ENCODE peak calls at places on chromosomes 6 and 20, in nine cellular contexts. O is HFF-Myc; F is choroid plexus epithelial cell; R is heart left ventricle; S is activated CD8-positive, alpha-beta T cell treated with anti-CD3 and anti-CD28 coated beads for 36 hours; A is GM13976; Y is neural progenitor cell; N is activated B cell treated with CpG ODN at 0.5 μM for 24 hours; E is fibroblast of lung. G is an unnamed sample.
A peak's percentile ranks its signal among the peaks of the same experiment; 100 is the strongest.

GRCh38 chr20:9342651-9343050 is 171.7 kb upstream of the LAMP5 start:
- DNase-seq in O (no peak), F (no peak), R (no peak), S (no peak), A (no peak), Y (no peak), N (no peak), E (no peak), G (no peak)

GRCh38 chr20:2754426-2754825 is 46.0 kb downstream of the CPXM1 start:
- DNase-seq in O (no peak), F (no peak), R (no peak), S (no peak), A (no peak), Y (no peak), N (no peak), E (no peak), G (no peak)

GRCh38 chr6:144471986-144472385 is 186.9 kb downstream of the UTRN start:
- DNase-seq in O (no peak), F (peak; percentile 25), R (no peak), S (no peak), A (no peak), Y (no peak), N (no peak), E (peak; percentile 62), G (no peak)

GRCh38 chr20:34475979-34476736 is 40.1 kb upstream of the DYNLRB1 start:
- DNase-seq in O (no peak), F (peak; percentile 36), R (peak; percentile 57), S (peak; percentile 54), A (peak; percentile 52), Y (peak; percentile 8), N (peak; percentile 45), E (peak; percentile 44), G (peak; percentile 49)

GRCh38 chr20:5766085-5766764 is 16.0 kb downstream of the SHLD1 start:
- DNase-seq in O (no peak), F (no peak), R (no peak), S (no peak), A (no peak), Y (no peak), N (no peak), E (no peak), G (no peak)

GRCh38 chr6:167005350-167006159 is 6.4 kb downstream of the CEP43 start:
- DNase-seq in O (no peak), F (no peak), R (peak; percentile 58), S (no peak), A (no peak), Y (no peak), N (no peak), E (peak; percentile 10), G (no peak)

GRCh38 chr6:2213082-2213481 is 32.3 kb downstream of the GMDS start:
- DNase-seq in O (no peak), F (no peak), R (no peak), S (no peak), A (no peak), Y (no peak), N (no peak), E (no peak), G (no peak)

GRCh38 chr6:26065952-26066380 is 21.3 kb upstream of the HFE start:
- DNase-seq in O (peak; percentile 52), F (peak; percentile 91), R (peak; percentile 50), S (peak; percentile 73), A (peak; percentile 75), Y (peak; percentile 78), N (no peak), E (peak; percentile 68), G (no peak)

DNA sequence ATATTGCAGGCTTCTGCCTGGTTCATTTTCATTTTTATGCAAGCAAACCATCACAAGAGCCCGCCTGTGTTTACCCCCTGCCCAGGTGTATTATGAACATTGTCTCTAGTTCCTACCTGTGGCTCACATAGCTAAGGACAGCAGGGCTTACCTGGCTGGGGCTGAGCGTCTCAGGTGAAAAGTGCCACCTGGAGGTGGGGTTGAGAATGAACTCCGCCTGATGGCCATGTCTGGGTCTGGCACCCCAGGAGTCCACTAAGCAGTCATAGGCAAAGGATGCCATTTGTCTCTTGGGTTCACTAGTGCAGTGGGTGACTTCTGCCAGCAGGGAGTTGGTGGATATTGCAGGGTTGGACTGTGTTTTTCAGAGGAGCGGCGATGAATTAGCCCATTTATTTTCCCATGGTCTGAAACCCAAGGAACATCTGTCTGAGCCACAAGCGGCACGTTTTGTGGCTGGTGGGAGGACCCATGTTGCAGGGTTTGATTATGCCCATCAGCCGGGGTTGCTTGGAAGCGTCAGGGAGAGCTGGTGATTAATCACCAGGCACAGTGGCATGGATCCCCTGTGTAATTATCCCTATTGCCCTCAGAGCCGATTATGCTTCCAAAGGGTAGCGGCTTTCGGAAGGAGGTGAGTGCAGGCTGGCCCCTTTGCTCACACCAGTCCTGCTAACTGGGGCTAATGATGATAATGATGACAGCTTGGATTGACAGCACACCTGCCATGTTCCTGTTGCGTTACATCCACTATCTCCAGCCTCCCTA is 92.2 kb downstream of the CDH26 start:
- DNase-seq in O (no peak), F (no peak), R (no peak), S (peak; percentile 22), A (no peak), Y (no peak), N (no peak), E (no peak), G (no peak)
- TF ChIP-seq CTCF in O (peak; percentile 16), F (no peak), R (no peak), S (no peak), A (no peak), Y (peak; percentile 41), N (no peak), E (no peak), G (no peak)

DNA sequence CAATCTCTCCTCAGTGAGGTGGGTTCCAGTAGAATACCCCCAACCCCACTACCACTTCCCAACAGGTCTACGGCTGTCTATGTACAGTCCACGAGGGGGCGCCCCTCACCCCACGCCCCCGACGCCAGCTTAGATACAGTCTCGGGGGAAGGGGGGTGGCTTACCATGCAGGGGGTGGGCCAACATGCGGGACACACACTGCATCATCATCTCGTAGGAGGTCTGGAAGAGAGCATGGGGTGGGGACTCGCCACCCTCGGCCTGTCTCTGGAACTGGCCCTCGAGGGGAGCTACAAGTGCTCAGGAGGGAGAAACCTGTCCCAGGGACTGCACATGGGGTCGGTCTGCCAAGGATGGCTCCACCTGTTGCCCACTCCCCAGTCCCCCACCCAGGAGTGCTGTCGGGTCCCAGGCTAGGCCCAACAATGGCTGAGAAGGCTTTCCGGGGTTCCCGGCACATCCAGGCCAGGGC is 8.5 kb downstream of the MTCH1 start:
- DNase-seq in O (no peak), F (peak; percentile 28), R (no peak), S (no peak), A (peak; percentile 76), Y (peak; percentile 52), N (no peak), E (no peak), G (no peak)
- TF ChIP-seq CTCF in O (peak; percentile 48), F (peak; percentile 61), R (peak; percentile 55), S (no peak), A (peak; percentile 31), Y (peak; percentile 63), N (no peak), E (peak; percentile 25), G (no peak)

GRCh38 chr6:154397491-154398195 is 41.0 kb upstream of the IPCEF1 start:
- DNase-seq in O (no peak), F (no peak), R (no peak), S (no peak), A (no peak), Y (no peak), N (no peak), E (no peak), G (no peak)

GRCh38 chr6:154399097-154399496 is 42.5 kb upstream of the IPCEF1 start:
- DNase-seq in O (no peak), F (peak; percentile 46), R (no peak), S (no peak), A (no peak), Y (no peak), N (no peak), E (peak; percentile 84), G (no peak)

GRCh38 chr6:154392561-154392960 is 36.0 kb upstream of the IPCEF1 start:
- DNase-seq in O (no peak), F (no peak), R (no peak), S (no peak), A (no peak), Y (no peak), N (no peak), E (no peak), G (no peak)

GRCh38 chr6:154395878-154396277 is 39.3 kb upstream of the IPCEF1 start:
- DNase-seq in O (no peak), F (no peak), R (no peak), S (no peak), A (no peak), Y (no peak), N (no peak), E (no peak), G (no peak)

GRCh38 chr6:154394571-154394970 is 38.0 kb upstream of the IPCEF1 start:
- DNase-seq in O (no peak), F (no peak), R (no peak), S (no peak), A (no peak), Y (no peak), N (no peak), E (no peak), G (no peak)
- TF ChIP-seq CTCF in O (no peak), F (no peak), R (no peak), S (no peak), A (no peak), Y (no peak), N (no peak), E (no peak), G (no peak)

GRCh38 chr6:11770546-11771466 is 7.8 kb downstream of the ADTRP start:
- DNase-seq in O (peak; percentile 95), F (peak; percentile 98), R (peak; percentile 89), S (no peak), A (peak; percentile 50), Y (peak; percentile 16), N (no peak), E (peak; percentile 100), G (peak; percentile 96)

GRCh38 chr6:11773013-11773412 is 5.6 kb downstream of the ADTRP start:
- DNase-seq in O (no peak), F (no peak), R (no peak), S (no peak), A (no peak), Y (no peak), N (no peak), E (no peak), G (no peak)

GRCh38 chr6:11771473-11772048 is 7.0 kb downstream of the ADTRP start:
- DNase-seq in O (no peak), F (peak; percentile 47), R (no peak), S (no peak), A (no peak), Y (no peak), N (no peak), E (peak; percentile 30), G (no peak)

GRCh38 chr6:11773581-11773980 is 5.0 kb downstream of the ADTRP start:
- DNase-seq in O (no peak), F (no peak), R (no peak), S (no peak), A (no peak), Y (no peak), N (no peak), E (no peak), G (no peak)

DNA sequence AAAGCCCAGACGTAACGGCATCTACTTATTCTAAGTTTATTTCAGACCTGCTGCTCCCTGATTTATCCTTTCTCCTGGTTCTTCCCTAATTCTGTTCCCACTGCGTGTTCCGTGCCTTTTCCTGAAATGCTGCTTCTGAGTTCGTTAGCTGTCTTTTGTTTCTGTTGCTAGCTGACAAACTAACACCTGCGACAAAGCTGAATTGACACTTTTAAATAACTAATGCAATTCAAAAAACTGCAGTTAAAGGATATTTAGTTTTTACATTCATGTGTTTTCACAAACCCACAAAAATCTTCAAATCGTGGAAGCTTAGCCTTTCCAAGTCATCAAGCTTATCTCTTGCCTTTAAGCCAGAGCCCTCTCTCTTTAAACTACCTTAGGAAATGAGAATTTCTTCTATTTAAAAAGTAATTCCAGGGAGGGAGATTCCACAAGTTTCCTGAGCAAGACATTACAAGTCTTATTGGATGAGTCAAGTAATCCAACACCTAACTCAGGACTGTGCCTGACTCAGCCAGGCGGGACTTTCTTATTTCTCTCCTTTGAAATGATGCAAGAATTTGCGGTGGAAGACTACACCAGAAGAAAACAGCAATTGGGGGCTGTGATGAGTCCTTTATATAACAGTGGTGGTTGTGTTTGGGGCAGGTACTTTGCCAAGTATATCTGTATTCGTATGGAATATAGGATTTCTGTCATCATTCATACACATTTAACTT is 6.3 kb downstream of the ADTRP start:
- DNase-seq in O (peak; percentile 74), F (peak; percentile 96), R (no peak), S (no peak), A (no peak), Y (no peak), N (no peak), E (peak; percentile 99), G (no peak)
- TF ChIP-seq CTCF in O (no peak), F (no peak), R (no peak), S (no peak), A (no peak), Y (no peak), N (no peak), E (no peak), G (no peak)

G was measured in tibial artery.